ENCODE peak calls at places on chromosomes 12 and 14, in nine cellular contexts. S, E, H, R, N, M, C, W and Q are unnamed samples.

GRCh38 chr12:77253321-77253720 is 188.0 kb upstream of the E2F7 start:
- DNase-seq in R (no peak), H (no peak), M (no peak), E (no peak), C (no peak), W (no peak), N (no peak), S (no peak), Q (no peak)

GRCh38 chr14:64388533-64389243 is 535 bp downstream of the MTHFD1 start:
- DNase-seq in S (no peak), W (no peak), N (peak), M (no peak), R (no peak), H (no peak), C (no peak), E (peak), Q (no peak)

GRCh38 chr14:57189070-57189469 is 79.6 kb downstream of the EXOC5 start:
- DNase-seq in E (no peak), W (no peak), N (no peak), C (peak), S (peak), M (no peak), H (no peak), R (no peak), Q (no peak)

GRCh38 chr12:56257491-56258067 is 605 bp downstream of the ANKRD52 start:
- DNase-seq in C (no peak), N (no peak), H (no peak), S (peak), R (no peak), E (no peak), M (no peak), W (peak), Q (no peak)

GRCh38 chr12:47868552-47869031 is 36.2 kb downstream of the VDR start:
- DNase-seq in C (no peak), S (no peak), M (no peak), E (no peak), W (peak), N (no peak), R (no peak), H (no peak), Q (no peak)

GRCh38 chr12:106145539-106146447 is 7.0 kb upstream of the NUAK1 start:
- DNase-seq in M (no peak), N (no peak), S (no peak), R (no peak), H (no peak), W (peak), C (no peak), E (no peak), Q (no peak)

GRCh38 chr14:30808576-30808975 is 65.8 kb upstream of the COCH start:
- DNase-seq in N (no peak), S (no peak), C (no peak), E (no peak), H (no peak), M (peak), W (no peak), R (no peak), Q (no peak)

GRCh38 chr14:67977468-67978034 is 158.0 kb downstream of the RAD51B start:
- DNase-seq in N (no peak), W (no peak), E (no peak), R (no peak), C (no peak), M (no peak), S (no peak), H (no peak), Q (no peak)

GRCh38 chr14:53260286-53260685 is 107.2 kb upstream of the DDHD1 start:
- DNase-seq in M (no peak), H (no peak), R (no peak), C (no peak), E (no peak), S (no peak), W (no peak), N (no peak), Q (no peak)

GRCh38 chr14:34710006-34710405 is 4.4 kb downstream of the CFL2 start:
- DNase-seq in H (no peak), N (no peak), W (no peak), R (no peak), S (no peak), E (no peak), M (no peak), C (no peak), Q (no peak)

GRCh38 chr12:132282031-132282949 is 47.1 kb downstream of the GALNT9 start:
- DNase-seq in H (no peak), E (no peak), N (no peak), C (no peak), S (no peak), W (peak), M (no peak), R (no peak), Q (no peak)

GRCh38 chr12:31323466-31324115 is 2.4 kb downstream of the SINHCAF start:
- DNase-seq in R (peak), W (peak), S (peak), M (no peak), N (peak), H (peak), E (peak), C (peak), Q (no peak)

GRCh38 chr12:24966951-24967564 is 18.2 kb upstream of the BCAT1 start:
- DNase-seq in W (no peak), R (no peak), S (no peak), H (no peak), M (no peak), C (no peak), N (no peak), E (no peak), Q (no peak)

GRCh38 chr12:54394281-54394719 is 9.8 kb upstream of the ZNF385A start:
- DNase-seq in H (peak), N (peak), R (no peak), E (no peak), S (peak), C (peak), W (peak), M (no peak), Q (peak)

GRCh38 chr12:3523728-3524127 is 32.7 kb downstream of the PRMT8 start:
- DNase-seq in W (peak), S (no peak), M (no peak), C (no peak), R (no peak), H (no peak), E (no peak), N (no peak), Q (no peak)

GRCh38 chr12:51675062-51675803 is 84.2 kb downstream of the SCN8A start:
- DNase-seq in E (no peak), W (no peak), H (no peak), N (no peak), S (no peak), M (no peak), C (no peak), R (no peak), Q (no peak)

GRCh38 chr14:101405171-101405883 is 156.0 kb upstream of the DIO3 start:
- DNase-seq in S (no peak), H (no peak), E (no peak), N (peak), R (no peak), W (no peak), C (peak), M (no peak), Q (no peak)

GRCh38 chr12:49187184-49187583 is 1.7 kb downstream of the TUBA1A start:
- DNase-seq in E (no peak), H (no peak), W (no peak), M (no peak), S (peak), C (no peak), N (peak), R (no peak), Q (no peak)

GRCh38 chr14:105200074-105200473 is 19.0 kb upstream of the NUDT14 start:
- DNase-seq in E (no peak), S (no peak), R (no peak), N (no peak), W (no peak), C (no peak), M (no peak), H (no peak), Q (no peak)

GRCh38 chr14:37985826-37986470 is 221.8 kb upstream of the SSTR1 start:
- DNase-seq in E (no peak), W (peak), M (peak), R (peak), C (peak), S (peak), N (no peak), H (peak), Q (no peak)